ENCODE peak calls at places on chromosomes 13 and 19, in four cellular contexts. D, X, O and V are unnamed samples. For H3K4me1, the result is how much of the 10 kb centered on the place peaks cover.

GRCh38 chr13:59744747-59745394 is 418.9 kb downstream of the DIAPH3 start:
- DNase-seq in O (no peak), X (peak), D (no peak), V (no peak)

GRCh38 chr19:44949550-44949949 is 3.7 kb downstream of the APOC2 start:
- DNase-seq in X (no peak), O (no peak), D (no peak), V (no peak)

GRCh38 chr19:35204799-35205732 is 23.5 kb downstream of the FAM187B start:
- DNase-seq in O (no peak), D (no peak), X (no peak), V (no peak)

GRCh38 chr13:113655358-113656014 is 2.5 kb downstream of the ATP4B start:
- DNase-seq in O (no peak), X (no peak), D (no peak), V (no peak)

GRCh38 chr13:24356837-24357236 is 47.5 kb downstream of the C1QTNF9 start:
- DNase-seq in O (no peak), X (no peak), D (no peak), V (no peak)

GRCh38 chr19:34145741-34146202 is 26.5 kb upstream of the LSM14A start:
- DNase-seq in O (peak), D (peak), X (peak), V (peak)

GRCh38 chr19:51480590-51480989 is 2.3 kb downstream of the CEACAM18 start:
- DNase-seq in X (no peak), O (peak), D (no peak), V (peak)

GRCh38 chr13:28564030-28564429 is 69.1 kb upstream of the FLT1 start:
- DNase-seq in D (no peak), X (no peak), O (no peak), V (no peak)

GRCh38 chr13:102401305-102401704 is 543 bp downstream of the FGF14 start:
- DNase-seq in D (no peak), O (no peak), X (no peak), V (no peak)

GRCh38 chr13:79831556-79831955 is 350.6 kb downstream of the NDFIP2 start:
- DNase-seq in X (no peak), O (no peak), D (no peak), V (no peak)

GRCh38 chr19:51739466-51740213 is 12.0 kb downstream of the FPR1 start:
- DNase-seq in D (no peak), X (no peak), O (no peak), V (no peak)

GRCh38 chr19:13036366-13036976 is 41.2 kb downstream of the NFIX start:
- DNase-seq in D (no peak), O (no peak), X (peak), V (no peak)

GRCh38 chr19:35495107-35496064 is 5.1 kb upstream of the KRTDAP start:
- DNase-seq in D (peak), X (peak), O (peak), V (no peak)

GRCh38 chr13:21822029-21822428 is 151.2 kb downstream of the FGF9 start:
- DNase-seq in O (no peak), D (no peak), X (no peak), V (no peak)

GRCh38 chr19:50486823-50487515 is 10.3 kb upstream of the GARIN5A start:
- DNase-seq in D (no peak), X (peak), O (peak), V (no peak)

GRCh38 chr13:37748913-37749312 is 120.7 kb downstream of the TRPC4 start:
- DNase-seq in D (no peak), X (no peak), O (no peak), V (no peak)

GRCh38 chr13:39144391-39144790 is 106.1 kb downstream of the NHLRC3 start:
- DNase-seq in X (no peak), D (no peak), O (no peak), V (no peak)

GRCh38 chr13:107743983-107744382 is 471.4 kb downstream of the LIG4 start:
- DNase-seq in X (peak), D (no peak), O (peak), V (no peak)

GRCh38 chr13:47437411-47437810 is 540.6 kb upstream of the HTR2A start:
- DNase-seq in X (peak), D (no peak), O (no peak), V (no peak)

GRCh38 chr19:34712606-34713261 is 21.3 kb upstream of the ZNF181 start:
- DNase-seq in X (peak), O (peak), D (peak), V (no peak)

GRCh38 chr13:21365574-21365973 is 93.5 kb downstream of the ZDHHC20 start:
- DNase-seq in D (no peak), X (no peak), O (no peak), V (no peak)

GRCh38 chr19:9565900-9566705 is 18.2 kb downstream of the ZNF121 start:
- DNase-seq in X (peak), D (no peak), O (no peak), V (no peak)

GRCh38 chr13:110380359-110381028 is 73.4 kb downstream of the COL4A2 start:
- DNase-seq in O (no peak), D (no peak), X (peak), V (no peak)

GRCh38 chr19:45468159-45468651 is 409 bp downstream of the FOSB start:
- DNase-seq in X (no peak), D (no peak), O (peak), V (no peak)

GRCh38 chr13:38350114-38350617 is 515 bp downstream of the UFM1 start:
- DNase-seq in O (peak), X (peak), D (peak), V (no peak)

GRCh38 chr13:32428581-32429072 is 697 bp upstream of the N4BP2L1 start:
- DNase-seq in O (no peak), X (no peak), D (no peak), V (no peak)

GRCh38 chr19:55289117-55289796 is 5.5 kb downstream of the BRSK1 start:
- DNase-seq in X (no peak), O (no peak), D (no peak), V (no peak)

GRCh38 chr13:34357435-34358232 is 539.7 kb downstream of the RFC3 start:
- DNase-seq in X (peak), D (no peak), O (peak), V (no peak)

DNA sequence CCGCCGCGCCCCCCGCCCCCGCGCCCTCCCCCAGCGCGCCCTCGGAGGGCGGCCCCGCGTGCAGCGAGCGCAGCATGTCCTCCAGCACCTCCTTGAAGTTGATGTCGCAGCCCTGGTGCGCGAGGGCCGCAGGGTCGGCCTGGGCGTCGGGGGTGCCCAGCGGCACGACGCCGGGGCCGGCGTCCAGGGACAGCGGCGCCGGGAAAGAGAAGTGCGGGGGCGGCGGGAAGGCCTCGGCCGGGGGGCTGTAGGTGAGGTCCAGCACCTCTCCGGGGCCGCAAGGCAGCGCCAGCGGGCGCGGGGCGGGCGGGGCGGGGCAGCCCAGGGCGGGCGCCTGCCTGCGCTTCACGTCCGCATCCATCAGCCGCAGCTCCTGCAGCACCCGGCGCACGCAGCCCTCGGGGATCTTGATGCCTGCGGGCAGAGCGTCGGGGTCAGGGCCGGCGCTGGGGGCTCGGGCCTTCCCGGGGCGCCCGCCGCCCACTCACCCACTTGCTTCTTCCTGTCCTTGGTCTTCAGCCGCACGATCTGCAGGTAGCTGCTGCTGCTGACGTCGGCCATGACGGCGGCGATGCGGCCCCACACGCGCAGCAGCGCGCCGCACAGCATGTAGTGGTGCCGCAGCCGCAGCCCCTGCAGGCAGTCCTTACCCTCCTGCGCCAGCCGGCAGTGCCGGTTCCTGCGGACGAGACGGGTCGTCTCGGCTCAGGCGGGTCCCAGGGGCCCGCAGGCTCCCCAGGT is 4.7 kb downstream of the GPX4 start:
- DNase-seq in D (no peak), X (no peak), O (no peak), V (no peak)
- H3K4me1 ChIP-seq in D (under half), X (under half), O (under half), V (under half)

GRCh38 chr19:6272913-6273600 is 6.7 kb downstream of the MLLT1 start:
- DNase-seq in O (peak), X (no peak), D (no peak), V (no peak)

GRCh38 chr19:6273701-6274601 is 5.8 kb downstream of the MLLT1 start:
- DNase-seq in D (no peak), O (no peak), X (peak), V (no peak)

GRCh38 chr19:6274756-6275155 is 5.0 kb downstream of the MLLT1 start:
- DNase-seq in O (no peak), D (no peak), X (no peak), V (no peak)

GRCh38 chr19:6276447-6276846 is 3.3 kb downstream of the MLLT1 start:
- DNase-seq in D (no peak), O (no peak), X (peak), V (no peak)

DNA sequence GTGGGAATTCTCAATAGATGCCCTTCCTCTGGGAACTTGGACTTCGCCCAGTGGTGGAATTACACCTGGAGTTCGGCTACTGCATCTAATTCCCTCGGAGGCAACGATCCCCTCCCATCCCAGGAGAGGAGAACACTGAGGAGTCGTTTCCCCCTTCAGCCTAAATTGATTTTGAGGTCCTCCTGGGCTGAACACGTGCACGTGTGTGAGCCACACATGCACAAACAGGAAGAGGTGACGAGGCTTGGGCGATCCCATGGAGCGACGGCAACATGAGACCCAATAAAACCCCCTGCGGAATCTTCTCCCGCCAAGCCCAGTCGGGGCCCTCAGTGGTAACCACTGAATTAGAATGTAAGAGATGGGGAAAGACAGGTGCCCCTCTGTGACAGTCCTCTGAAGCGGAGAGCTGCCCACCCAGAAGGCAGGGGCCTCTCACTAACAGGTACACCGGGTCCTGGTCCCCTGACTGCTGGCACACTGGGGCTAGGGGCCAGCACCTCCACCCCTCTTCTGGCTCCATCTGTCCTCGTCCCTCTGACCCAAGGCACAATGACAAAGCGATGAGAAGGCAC is 4.5 kb downstream of the MLLT1 start:
- DNase-seq in O (no peak), D (no peak), X (no peak), V (no peak)
- H3K4me1 ChIP-seq in O (half or more), D (under half), X (half or more), V (under half)

DNA sequence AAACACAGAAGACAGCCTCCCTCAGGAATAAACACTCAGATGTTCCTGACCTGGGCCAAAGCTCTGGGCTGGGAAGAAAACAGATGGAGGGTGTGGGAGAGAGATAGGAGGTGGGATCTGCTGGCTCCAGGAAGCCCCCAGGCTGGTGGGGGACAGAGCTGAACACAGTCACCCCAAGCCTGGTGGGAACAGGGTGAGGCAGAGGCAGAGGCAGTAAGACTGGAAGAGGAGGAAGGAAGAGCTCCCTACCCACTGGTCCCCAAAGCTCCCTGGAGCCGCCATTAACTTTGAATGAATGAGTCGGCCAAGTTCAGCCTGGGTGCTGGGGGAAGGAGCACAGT is 822 bp upstream of the KCNN1 start:
- DNase-seq in X (no peak), D (no peak), O (no peak), V (no peak)
- H3K4me1 ChIP-seq in X (under half), D (under half), O (under half), V (under half)

GRCh38 chr19:31378404-31378803 is 29.2 kb upstream of the TSHZ3 start:
- DNase-seq in O (no peak), D (no peak), X (peak), V (no peak)
- H3K4me1 ChIP-seq in O (under half), D (under half), X (under half), V (under half)

GRCh38 chr13:44277459-44277858 is 96.2 kb upstream of the SERP2 start:
- DNase-seq in X (no peak), O (no peak), D (no peak), V (no peak)
- H3K4me1 ChIP-seq in X (under half), O (under half), D (under half), V (under half)

GRCh38 chr19:3148503-3148902 is 12.7 kb downstream of the GNA15 start:
- DNase-seq in X (no peak), D (no peak), O (no peak), V (no peak)
- H3K4me1 ChIP-seq in X (under half), D (under half), O (under half), V (under half)

GRCh38 chr13:97238883-97239282 is 16.8 kb downstream of the MBNL2 start:
- DNase-seq in X (no peak), D (no peak), O (no peak), V (no peak)
- H3K4me1 ChIP-seq in X (under half), D (half or more), O (under half), V (under half)

GRCh38 chr13:97226013-97226412 is 3.9 kb downstream of the MBNL2 start:
- DNase-seq in O (no peak), X (no peak), D (no peak), V (no peak)
- H3K4me1 ChIP-seq in O (under half), X (under half), D (half or more), V (under half)

GRCh38 chr19:40269216-40269940 is 15.8 kb downstream of the AKT2 start:
- DNase-seq in D (no peak), X (no peak), O (no peak), V (no peak)

GRCh38 chr19:40270362-40271089 is 14.6 kb downstream of the AKT2 start:
- DNase-seq in X (no peak), O (peak), D (no peak), V (no peak)

GRCh38 chr19:40273469-40274360 is 11.4 kb downstream of the AKT2 start:
- DNase-seq in X (no peak), O (no peak), D (no peak), V (no peak)

GRCh38 chr19:40272261-40272660 is 12.9 kb downstream of the AKT2 start:
- DNase-seq in X (no peak), O (no peak), D (no peak), V (no peak)

DNA sequence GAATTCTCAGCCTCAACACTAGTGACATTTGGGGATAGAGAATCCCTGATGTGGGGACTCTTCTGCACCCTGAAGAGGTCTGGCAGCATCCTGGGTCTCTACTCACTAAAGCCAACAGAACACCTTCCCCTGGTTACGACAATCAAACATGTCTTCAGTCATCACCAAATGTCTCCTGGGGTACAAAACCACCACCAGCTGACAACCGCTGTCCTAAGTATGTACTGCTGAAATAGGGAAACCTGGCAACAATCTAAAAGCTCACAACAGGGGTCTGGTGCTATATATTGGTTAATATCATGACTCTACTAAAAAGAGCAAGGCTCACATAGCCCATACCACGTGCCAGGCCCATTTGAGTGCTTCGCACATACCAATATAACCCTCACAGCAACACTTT is 13.4 kb downstream of the AKT2 start:
- DNase-seq in X (no peak), O (no peak), D (no peak), V (no peak)
- H3K4me1 ChIP-seq in X (under half), O (under half), D (under half), V (under half)

DNA sequence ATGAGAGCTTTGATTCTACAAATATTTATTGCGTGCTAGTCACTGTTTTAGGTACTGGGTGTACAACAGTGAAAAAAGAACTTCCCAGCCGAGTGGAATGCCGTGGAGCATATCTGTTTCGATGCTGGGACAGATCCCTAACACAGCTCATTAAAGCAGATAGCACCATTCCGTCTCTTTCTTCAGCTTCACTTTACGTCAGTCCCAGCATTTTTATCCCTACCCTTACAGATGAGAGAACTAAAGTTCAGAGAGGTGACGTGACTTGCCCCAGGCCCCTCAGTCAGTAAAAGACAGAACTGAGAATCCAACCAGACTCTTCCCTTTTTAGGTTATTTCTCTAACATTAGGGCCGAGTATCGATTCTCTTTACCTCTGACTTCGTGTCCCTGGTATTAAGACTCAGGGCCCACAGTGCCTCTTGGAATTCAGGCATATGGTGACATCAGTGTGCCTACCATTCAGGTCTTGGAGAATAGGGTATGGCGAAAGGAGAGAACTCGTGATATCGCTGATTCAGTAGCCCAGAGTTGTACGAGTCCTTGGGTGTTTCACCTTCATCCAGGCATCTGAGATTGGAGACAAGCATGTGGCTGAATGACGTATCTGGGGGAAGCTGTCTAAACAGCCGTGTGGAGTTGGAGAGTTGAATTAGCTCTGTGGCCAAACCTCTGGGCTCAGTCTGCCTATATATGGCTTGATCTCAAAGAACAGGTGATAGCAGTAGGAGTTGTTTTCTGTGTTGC is 27.1 kb downstream of the ACTN4 start:
- DNase-seq in X (peak), D (no peak), O (no peak), V (no peak)
- H3K4me1 ChIP-seq in X (half or more), D (half or more), O (under half), V (under half)